ENCODE peak calls at places on chromosome 4, in eight cellular contexts. R is T-helper 9 cell; S is H7; X is ACHN; A is WTC11; P is activated CD8-positive, alpha-beta memory T cell treated with anti-CD3 and anti-CD28 coated beads, Interleukin-2, amount 50 U/mL, for 48 hours; K is CD4-positive, alpha-beta T cell; Q is GM23248. T is an unnamed sample.

GRCh38 chr4:99179626-99180025 is 35.5 kb upstream of the ADH4 start:
- DNase-seq in P (no peak), Q (no peak), X (no peak), R (no peak), A (no peak), S (no peak), K (no peak), T (no peak)

GRCh38 chr4:22762548-22762947 is 69.8 kb downstream of the GBA3 start:
- DNase-seq in R (no peak), A (no peak), P (no peak), Q (no peak), S (peak; percentile 17), X (no peak), K (no peak), T (no peak)

GRCh38 chr4:3477750-3478430 is 14.8 kb downstream of the DOK7 start:
- DNase-seq in Q (no peak), K (no peak), S (peak; percentile 77), A (no peak), X (no peak), R (no peak), P (no peak), T (peak; percentile 56)

GRCh38 chr4:48491514-48492176 is 1.6 kb downstream of the ZAR1 start:
- DNase-seq in A (peak; percentile 16), Q (no peak), R (no peak), X (no peak), P (no peak), S (peak; percentile 34), K (no peak), T (peak; percentile 78)

GRCh38 chr4:137124278-137124932 is 407.9 kb downstream of the PCDH18 start:
- DNase-seq in Q (peak; percentile 87), K (no peak), A (no peak), P (no peak), S (peak; percentile 10), X (peak; percentile 75), R (no peak), T (no peak)

GRCh38 chr4:57405359-57405758 is 295.2 kb upstream of the IGFBP7 start:
- DNase-seq in A (no peak), P (no peak), Q (peak; percentile 86), X (no peak), R (no peak), S (no peak), K (no peak), T (no peak)

GRCh38 chr4:97367878-97368277 is 775.4 kb downstream of the STPG2 start:
- DNase-seq in X (peak; percentile 24), A (no peak), P (no peak), S (no peak), K (no peak), Q (peak; percentile 2), R (no peak), T (no peak)

GRCh38 chr4:3270141-3270611 is 21.2 kb downstream of the MSANTD1 start:
- DNase-seq in Q (no peak), K (no peak), P (peak; percentile 44), S (peak; percentile 43), X (no peak), A (no peak), R (no peak), T (peak; percentile 65)

GRCh38 chr4:173424899-173425805 is 26.2 kb upstream of the SCRG1 start:
- DNase-seq in X (no peak), P (no peak), A (no peak), K (no peak), R (no peak), S (no peak), Q (peak; percentile 90), T (no peak)

GRCh38 chr4:8676676-8677075 is 84.1 kb downstream of the CPZ start:
- DNase-seq in Q (no peak), S (peak; percentile 14), K (no peak), A (no peak), R (no peak), P (no peak), X (no peak), T (no peak)

GRCh38 chr4:38385286-38386010 is 278.6 kb upstream of the KLF3 start:
- DNase-seq in S (peak; percentile 39), K (no peak), X (peak; percentile 62), A (no peak), P (no peak), R (no peak), Q (no peak), T (no peak)

GRCh38 chr4:180598281-180598680 is 1644.9 kb upstream of the TENM3 start:
- DNase-seq in X (no peak), Q (no peak), K (no peak), S (no peak), P (no peak), A (no peak), R (no peak), T (no peak)

GRCh38 chr4:113236916-113237315 is 187.5 kb downstream of the ANK2 start:
- DNase-seq in X (no peak), S (no peak), R (no peak), A (no peak), K (no peak), Q (no peak), P (no peak), T (no peak)

GRCh38 chr4:82666970-82667665 is 105.3 kb upstream of the TMEM150C start:
- DNase-seq in Q (peak; percentile 29), S (no peak), R (no peak), X (no peak), A (no peak), K (no peak), P (no peak), T (no peak)

GRCh38 chr4:4470208-4470607 is 71.6 kb downstream of the STX18 start:
- DNase-seq in P (no peak), K (no peak), R (no peak), A (no peak), Q (peak; percentile 62), S (no peak), X (no peak), T (no peak)

GRCh38 chr4:20493761-20494353 is 206.4 kb upstream of the PACRGL start:
- DNase-seq in R (no peak), K (no peak), S (no peak), X (no peak), A (no peak), Q (peak; percentile 72), P (no peak), T (no peak)

GRCh38 chr4:131499139-131499873 is 1649.8 kb upstream of the PCDH10 start:
- DNase-seq in P (no peak), S (no peak), A (no peak), Q (peak; percentile 1), R (no peak), X (no peak), K (no peak), T (peak; percentile 31)

GRCh38 chr4:123667991-123668390 is 271.4 kb downstream of the SPRY1 start:
- DNase-seq in S (no peak), R (no peak), Q (no peak), X (no peak), K (no peak), A (no peak), P (no peak), T (no peak)

GRCh38 chr4:127747883-127748282 is 17.7 kb downstream of the SLC25A31 start:
- DNase-seq in R (no peak), Q (no peak), X (no peak), K (no peak), S (no peak), P (no peak), A (no peak), T (no peak)

GRCh38 chr4:2714071-2714770 is 41.9 kb downstream of the TNIP2 start:
- DNase-seq in S (no peak), R (peak; percentile 5), Q (peak; percentile 84), A (no peak), P (no peak), K (peak; percentile 39), X (no peak), T (no peak)

GRCh38 chr4:48047421-48047844 is 30.9 kb downstream of the NIPAL1 start:
- DNase-seq in P (peak; percentile 87), R (peak; percentile 24), X (no peak), Q (no peak), A (no peak), K (peak; percentile 5), S (no peak), T (no peak)

GRCh38 chr4:84498203-84499026 is 677 bp downstream of the NKX6-1 start:
- DNase-seq in X (peak; percentile 47), A (peak; percentile 41), Q (peak; percentile 67), R (no peak), K (no peak), P (no peak), S (peak; percentile 55), T (no peak)

GRCh38 chr4:166600264-166600663 is 634.0 kb downstream of the SPOCK3 start:
- DNase-seq in R (no peak), X (no peak), P (no peak), Q (no peak), K (no peak), A (no peak), S (no peak), T (no peak)

GRCh38 chr4:19693949-19694597 is 557.6 kb upstream of the SLIT2 start:
- DNase-seq in K (no peak), Q (peak; percentile 5), R (no peak), A (no peak), X (no peak), P (no peak), S (peak; percentile 4), T (no peak)

GRCh38 chr4:178136736-178137345 is 694.6 kb upstream of the AGA start:
- DNase-seq in K (no peak), R (no peak), A (no peak), P (no peak), S (no peak), Q (no peak), X (no peak), T (no peak)

GRCh38 chr4:4860381-4860802 is 927 bp downstream of the MSX1 start:
- DNase-seq in S (peak; percentile 77), K (no peak), X (peak; percentile 46), R (no peak), A (no peak), Q (no peak), P (no peak), T (no peak)

GRCh38 chr4:175906397-175906796 is 94.3 kb upstream of the GPM6A start:
- DNase-seq in R (no peak), X (no peak), P (no peak), Q (no peak), K (no peak), A (no peak), S (no peak), T (no peak)

GRCh38 chr4:170853422-170854021 is 763.8 kb upstream of the AADAT start:
- DNase-seq in X (peak; percentile 52), R (no peak), S (peak; percentile 2), K (no peak), A (peak; percentile 68), Q (peak; percentile 50), P (peak; percentile 56), T (peak; percentile 31)

GRCh38 chr4:154908168-154908567 is 127.1 kb downstream of the RBM46 start:
- DNase-seq in P (no peak), A (no peak), X (peak; percentile 4), R (no peak), Q (peak; percentile 64), K (no peak), S (no peak), T (no peak)

GRCh38 chr4:139833131-139833930 is 167.7 kb downstream of the MGST2 start:
- DNase-seq in R (no peak), K (no peak), X (no peak), S (peak; percentile 50), Q (peak; percentile 59), A (peak; percentile 29), P (no peak), T (no peak)

GRCh38 chr4:106369456-106370060 is 980 bp upstream of the GIMD1 start:
- DNase-seq in K (no peak), A (peak; percentile 31), P (no peak), X (peak; percentile 68), R (no peak), Q (peak; percentile 85), S (peak; percentile 5), T (no peak)

GRCh38 chr4:155392486-155393184 is 15.9 kb upstream of the MAP9 start:
- DNase-seq in A (no peak), P (no peak), S (no peak), Q (peak; percentile 53), K (no peak), R (no peak), X (peak; percentile 66), T (no peak)

GRCh38 chr4:95191537-95191936 is 357.2 kb downstream of the UNC5C start:
- DNase-seq in S (no peak), A (no peak), Q (no peak), K (no peak), R (no peak), X (no peak), P (no peak), T (no peak)

GRCh38 chr4:141391293-141391692 is 170.6 kb downstream of the ZNF330 start:
- DNase-seq in P (no peak), Q (peak; percentile 29), X (no peak), R (no peak), K (no peak), A (no peak), S (no peak), T (no peak)

T was measured in left lung.